ENCODE peak calls at places on chromosomes 16 and 17, in six cellular contexts. One of them, this sample, is unnamed.

GRCh38 chr17:48055531-48056245 is 7.5 kb downstream of the NFE2L1 start:
- DNase-seq in activated T-cell treated with anti-CD3 and anti-CD28 coated beads, Interleukin-2, amount 50 U/mL, for 72 hours: peak
- DNase-seq in NCI-H748 treated with DMSO at 0.1 percent for 48 hours: no peak
- DNase-seq in kidney: no peak
- DNase-seq in stimulated activated CD8-positive, alpha-beta memory T cell treated with anti-CD3 and anti-CD28 coated beads, Interleukin-7, amount 100 ng/mL, for 1 hour: no peak
- DNase-seq in NCI-H1092: no peak
- DNase-seq in this sample: no peak

GRCh38 chr16:52547001-52547833 is at the start of gene TOX3:
- DNase-seq in kidney: peak
- DNase-seq in stimulated activated CD8-positive, alpha-beta memory T cell treated with anti-CD3 and anti-CD28 coated beads, Interleukin-7, amount 100 ng/mL, for 1 hour: no peak
- DNase-seq in NCI-H1092: peak
- DNase-seq in activated T-cell treated with anti-CD3 and anti-CD28 coated beads, Interleukin-2, amount 50 U/mL, for 72 hours: no peak
- DNase-seq in NCI-H748 treated with DMSO at 0.1 percent for 48 hours: peak
- DNase-seq in this sample: peak

GRCh38 chr17:63431939-63432804 is 13.9 kb downstream of the CYB561 start:
- DNase-seq in stimulated activated CD8-positive, alpha-beta memory T cell treated with anti-CD3 and anti-CD28 coated beads, Interleukin-7, amount 100 ng/mL, for 1 hour: no peak
- DNase-seq in NCI-H748 treated with DMSO at 0.1 percent for 48 hours: no peak
- DNase-seq in NCI-H1092: no peak
- DNase-seq in activated T-cell treated with anti-CD3 and anti-CD28 coated beads, Interleukin-2, amount 50 U/mL, for 72 hours: no peak
- DNase-seq in kidney: no peak
- DNase-seq in this sample: no peak

GRCh38 chr17:50426814-50427787 is 1.1 kb downstream of the ACSF2 start:
- DNase-seq in NCI-H748 treated with DMSO at 0.1 percent for 48 hours: no peak
- DNase-seq in kidney: no peak
- DNase-seq in NCI-H1092: no peak
- DNase-seq in activated T-cell treated with anti-CD3 and anti-CD28 coated beads, Interleukin-2, amount 50 U/mL, for 72 hours: peak
- DNase-seq in stimulated activated CD8-positive, alpha-beta memory T cell treated with anti-CD3 and anti-CD28 coated beads, Interleukin-7, amount 100 ng/mL, for 1 hour: no peak
- DNase-seq in this sample: no peak

GRCh38 chr16:2842340-2843000 is 12.4 kb downstream of the ZG16B start:
- DNase-seq in kidney: peak
- DNase-seq in stimulated activated CD8-positive, alpha-beta memory T cell treated with anti-CD3 and anti-CD28 coated beads, Interleukin-7, amount 100 ng/mL, for 1 hour: peak
- DNase-seq in NCI-H748 treated with DMSO at 0.1 percent for 48 hours: no peak
- DNase-seq in NCI-H1092: no peak
- DNase-seq in activated T-cell treated with anti-CD3 and anti-CD28 coated beads, Interleukin-2, amount 50 U/mL, for 72 hours: peak
- DNase-seq in this sample: no peak

GRCh38 chr17:31321971-31322370 is 549 bp upstream of the EVI2A start:
- DNase-seq in stimulated activated CD8-positive, alpha-beta memory T cell treated with anti-CD3 and anti-CD28 coated beads, Interleukin-7, amount 100 ng/mL, for 1 hour: no peak
- DNase-seq in NCI-H748 treated with DMSO at 0.1 percent for 48 hours: no peak
- DNase-seq in NCI-H1092: no peak
- DNase-seq in activated T-cell treated with anti-CD3 and anti-CD28 coated beads, Interleukin-2, amount 50 U/mL, for 72 hours: peak
- DNase-seq in kidney: no peak
- DNase-seq in this sample: no peak

GRCh38 chr17:4988168-4988567 is 693 bp upstream of the CAMTA2 start:
- DNase-seq in activated T-cell treated with anti-CD3 and anti-CD28 coated beads, Interleukin-2, amount 50 U/mL, for 72 hours: no peak
- DNase-seq in NCI-H1092: no peak
- DNase-seq in NCI-H748 treated with DMSO at 0.1 percent for 48 hours: no peak
- DNase-seq in kidney: peak
- DNase-seq in stimulated activated CD8-positive, alpha-beta memory T cell treated with anti-CD3 and anti-CD28 coated beads, Interleukin-7, amount 100 ng/mL, for 1 hour: no peak
- DNase-seq in this sample: no peak

GRCh38 chr17:35002876-35003551 is 22.7 kb downstream of the LIG3 start:
- DNase-seq in NCI-H1092: no peak
- DNase-seq in stimulated activated CD8-positive, alpha-beta memory T cell treated with anti-CD3 and anti-CD28 coated beads, Interleukin-7, amount 100 ng/mL, for 1 hour: no peak
- DNase-seq in activated T-cell treated with anti-CD3 and anti-CD28 coated beads, Interleukin-2, amount 50 U/mL, for 72 hours: no peak
- DNase-seq in kidney: no peak
- DNase-seq in NCI-H748 treated with DMSO at 0.1 percent for 48 hours: no peak
- DNase-seq in this sample: no peak

GRCh38 chr16:72637306-72637705 is 410.6 kb downstream of the ZFHX3 start:
- DNase-seq in NCI-H1092: no peak
- DNase-seq in stimulated activated CD8-positive, alpha-beta memory T cell treated with anti-CD3 and anti-CD28 coated beads, Interleukin-7, amount 100 ng/mL, for 1 hour: no peak
- DNase-seq in activated T-cell treated with anti-CD3 and anti-CD28 coated beads, Interleukin-2, amount 50 U/mL, for 72 hours: no peak
- DNase-seq in NCI-H748 treated with DMSO at 0.1 percent for 48 hours: no peak
- DNase-seq in kidney: no peak
- DNase-seq in this sample: no peak

GRCh38 chr16:24858219-24859041 is 12.7 kb downstream of the SLC5A11 start:
- DNase-seq in stimulated activated CD8-positive, alpha-beta memory T cell treated with anti-CD3 and anti-CD28 coated beads, Interleukin-7, amount 100 ng/mL, for 1 hour: peak
- DNase-seq in NCI-H1092: no peak
- DNase-seq in NCI-H748 treated with DMSO at 0.1 percent for 48 hours: no peak
- DNase-seq in kidney: no peak
- DNase-seq in activated T-cell treated with anti-CD3 and anti-CD28 coated beads, Interleukin-2, amount 50 U/mL, for 72 hours: peak
- DNase-seq in this sample: no peak

GRCh38 chr17:7411427-7411750 is 3.7 kb downstream of the NLGN2 start:
- DNase-seq in kidney: no peak
- DNase-seq in NCI-H1092: no peak
- DNase-seq in activated T-cell treated with anti-CD3 and anti-CD28 coated beads, Interleukin-2, amount 50 U/mL, for 72 hours: no peak
- DNase-seq in NCI-H748 treated with DMSO at 0.1 percent for 48 hours: no peak
- DNase-seq in stimulated activated CD8-positive, alpha-beta memory T cell treated with anti-CD3 and anti-CD28 coated beads, Interleukin-7, amount 100 ng/mL, for 1 hour: no peak
- DNase-seq in this sample: no peak

GRCh38 chr16:76963614-76964315 is 227.2 kb upstream of the MON1B start:
- DNase-seq in stimulated activated CD8-positive, alpha-beta memory T cell treated with anti-CD3 and anti-CD28 coated beads, Interleukin-7, amount 100 ng/mL, for 1 hour: no peak
- DNase-seq in kidney: no peak
- DNase-seq in activated T-cell treated with anti-CD3 and anti-CD28 coated beads, Interleukin-2, amount 50 U/mL, for 72 hours: no peak
- DNase-seq in NCI-H1092: no peak
- DNase-seq in NCI-H748 treated with DMSO at 0.1 percent for 48 hours: peak
- DNase-seq in this sample: no peak

GRCh38 chr17:16930571-16931317 is 41.2 kb downstream of the TNFRSF13B start:
- DNase-seq in activated T-cell treated with anti-CD3 and anti-CD28 coated beads, Interleukin-2, amount 50 U/mL, for 72 hours: no peak
- DNase-seq in kidney: peak
- DNase-seq in NCI-H748 treated with DMSO at 0.1 percent for 48 hours: no peak
- DNase-seq in stimulated activated CD8-positive, alpha-beta memory T cell treated with anti-CD3 and anti-CD28 coated beads, Interleukin-7, amount 100 ng/mL, for 1 hour: no peak
- DNase-seq in NCI-H1092: no peak
- DNase-seq in this sample: no peak

GRCh38 chr16:17331071-17331521 is 139.7 kb downstream of the XYLT1 start:
- DNase-seq in activated T-cell treated with anti-CD3 and anti-CD28 coated beads, Interleukin-2, amount 50 U/mL, for 72 hours: no peak
- DNase-seq in stimulated activated CD8-positive, alpha-beta memory T cell treated with anti-CD3 and anti-CD28 coated beads, Interleukin-7, amount 100 ng/mL, for 1 hour: no peak
- DNase-seq in kidney: no peak
- DNase-seq in NCI-H748 treated with DMSO at 0.1 percent for 48 hours: no peak
- DNase-seq in NCI-H1092: no peak
- DNase-seq in this sample: no peak

GRCh38 chr17:69646729-69647128 is 232.2 kb downstream of the MAP2K6 start:
- DNase-seq in NCI-H748 treated with DMSO at 0.1 percent for 48 hours: no peak
- DNase-seq in stimulated activated CD8-positive, alpha-beta memory T cell treated with anti-CD3 and anti-CD28 coated beads, Interleukin-7, amount 100 ng/mL, for 1 hour: no peak
- DNase-seq in NCI-H1092: no peak
- DNase-seq in activated T-cell treated with anti-CD3 and anti-CD28 coated beads, Interleukin-2, amount 50 U/mL, for 72 hours: no peak
- DNase-seq in kidney: no peak
- DNase-seq in this sample: no peak

GRCh38 chr16:81821422-81822128 is 42.5 kb downstream of the PLCG2 start:
- DNase-seq in activated T-cell treated with anti-CD3 and anti-CD28 coated beads, Interleukin-2, amount 50 U/mL, for 72 hours: no peak
- DNase-seq in NCI-H748 treated with DMSO at 0.1 percent for 48 hours: no peak
- DNase-seq in stimulated activated CD8-positive, alpha-beta memory T cell treated with anti-CD3 and anti-CD28 coated beads, Interleukin-7, amount 100 ng/mL, for 1 hour: no peak
- DNase-seq in kidney: no peak
- DNase-seq in NCI-H1092: no peak
- DNase-seq in this sample: no peak

GRCh38 chr16:87231295-87231694 is 85.9 kb downstream of the C16orf95 start:
- DNase-seq in activated T-cell treated with anti-CD3 and anti-CD28 coated beads, Interleukin-2, amount 50 U/mL, for 72 hours: no peak
- DNase-seq in NCI-H1092: no peak
- DNase-seq in stimulated activated CD8-positive, alpha-beta memory T cell treated with anti-CD3 and anti-CD28 coated beads, Interleukin-7, amount 100 ng/mL, for 1 hour: no peak
- DNase-seq in kidney: no peak
- DNase-seq in NCI-H748 treated with DMSO at 0.1 percent for 48 hours: no peak
- DNase-seq in this sample: no peak

GRCh38 chr17:40801157-40801556 is 1.4 kb upstream of the KRT28 start:
- DNase-seq in kidney: no peak
- DNase-seq in activated T-cell treated with anti-CD3 and anti-CD28 coated beads, Interleukin-2, amount 50 U/mL, for 72 hours: no peak
- DNase-seq in NCI-H1092: no peak
- DNase-seq in stimulated activated CD8-positive, alpha-beta memory T cell treated with anti-CD3 and anti-CD28 coated beads, Interleukin-7, amount 100 ng/mL, for 1 hour: no peak
- DNase-seq in NCI-H748 treated with DMSO at 0.1 percent for 48 hours: no peak
- DNase-seq in this sample: no peak

GRCh38 chr17:78040561-78041400 is 82.3 kb downstream of the TNRC6C start:
- DNase-seq in NCI-H748 treated with DMSO at 0.1 percent for 48 hours: peak
- DNase-seq in stimulated activated CD8-positive, alpha-beta memory T cell treated with anti-CD3 and anti-CD28 coated beads, Interleukin-7, amount 100 ng/mL, for 1 hour: no peak
- DNase-seq in NCI-H1092: peak
- DNase-seq in activated T-cell treated with anti-CD3 and anti-CD28 coated beads, Interleukin-2, amount 50 U/mL, for 72 hours: peak
- DNase-seq in kidney: peak
- DNase-seq in this sample: peak

GRCh38 chr16:84423416-84423837 is 55.1 kb downstream of the ATP2C2 start:
- DNase-seq in activated T-cell treated with anti-CD3 and anti-CD28 coated beads, Interleukin-2, amount 50 U/mL, for 72 hours: no peak
- DNase-seq in stimulated activated CD8-positive, alpha-beta memory T cell treated with anti-CD3 and anti-CD28 coated beads, Interleukin-7, amount 100 ng/mL, for 1 hour: no peak
- DNase-seq in NCI-H748 treated with DMSO at 0.1 percent for 48 hours: no peak
- DNase-seq in kidney: no peak
- DNase-seq in NCI-H1092: no peak
- DNase-seq in this sample: no peak

GRCh38 chr17:69084911-69085310 is 24.2 kb upstream of the ABCA9 start:
- DNase-seq in NCI-H748 treated with DMSO at 0.1 percent for 48 hours: peak
- DNase-seq in kidney: peak
- DNase-seq in stimulated activated CD8-positive, alpha-beta memory T cell treated with anti-CD3 and anti-CD28 coated beads, Interleukin-7, amount 100 ng/mL, for 1 hour: no peak
- DNase-seq in NCI-H1092: no peak
- DNase-seq in activated T-cell treated with anti-CD3 and anti-CD28 coated beads, Interleukin-2, amount 50 U/mL, for 72 hours: no peak
- DNase-seq in this sample: no peak

GRCh38 chr17:76371656-76372628 is 12.5 kb upstream of the SPHK1 start:
- DNase-seq in stimulated activated CD8-positive, alpha-beta memory T cell treated with anti-CD3 and anti-CD28 coated beads, Interleukin-7, amount 100 ng/mL, for 1 hour: no peak
- DNase-seq in activated T-cell treated with anti-CD3 and anti-CD28 coated beads, Interleukin-2, amount 50 U/mL, for 72 hours: no peak
- DNase-seq in NCI-H748 treated with DMSO at 0.1 percent for 48 hours: no peak
- DNase-seq in kidney: no peak
- DNase-seq in NCI-H1092: no peak
- DNase-seq in this sample: no peak

GRCh38 chr17:46082293-46082692 is 83.2 kb downstream of the STH start:
- DNase-seq in NCI-H748 treated with DMSO at 0.1 percent for 48 hours: no peak
- DNase-seq in activated T-cell treated with anti-CD3 and anti-CD28 coated beads, Interleukin-2, amount 50 U/mL, for 72 hours: no peak
- DNase-seq in kidney: no peak
- DNase-seq in stimulated activated CD8-positive, alpha-beta memory T cell treated with anti-CD3 and anti-CD28 coated beads, Interleukin-7, amount 100 ng/mL, for 1 hour: no peak
- DNase-seq in NCI-H1092: no peak
- DNase-seq in this sample: no peak

GRCh38 chr17:8830141-8830540 is 31.0 kb upstream of the MFSD6L start:
- DNase-seq in NCI-H1092: no peak
- DNase-seq in activated T-cell treated with anti-CD3 and anti-CD28 coated beads, Interleukin-2, amount 50 U/mL, for 72 hours: no peak
- DNase-seq in NCI-H748 treated with DMSO at 0.1 percent for 48 hours: no peak
- DNase-seq in stimulated activated CD8-positive, alpha-beta memory T cell treated with anti-CD3 and anti-CD28 coated beads, Interleukin-7, amount 100 ng/mL, for 1 hour: no peak
- DNase-seq in kidney: no peak
- DNase-seq in this sample: no peak

GRCh38 chr17:17693253-17693954 is 12.1 kb downstream of the RAI1 start:
- DNase-seq in stimulated activated CD8-positive, alpha-beta memory T cell treated with anti-CD3 and anti-CD28 coated beads, Interleukin-7, amount 100 ng/mL, for 1 hour: no peak
- DNase-seq in kidney: no peak
- DNase-seq in NCI-H748 treated with DMSO at 0.1 percent for 48 hours: peak
- DNase-seq in NCI-H1092: peak
- DNase-seq in activated T-cell treated with anti-CD3 and anti-CD28 coated beads, Interleukin-2, amount 50 U/mL, for 72 hours: no peak
- DNase-seq in this sample: peak

GRCh38 chr17:9648521-9649110 is 3.3 kb downstream of the USP43 start:
- DNase-seq in NCI-H1092: no peak
- DNase-seq in kidney: no peak
- DNase-seq in stimulated activated CD8-positive, alpha-beta memory T cell treated with anti-CD3 and anti-CD28 coated beads, Interleukin-7, amount 100 ng/mL, for 1 hour: no peak
- DNase-seq in NCI-H748 treated with DMSO at 0.1 percent for 48 hours: no peak
- DNase-seq in activated T-cell treated with anti-CD3 and anti-CD28 coated beads, Interleukin-2, amount 50 U/mL, for 72 hours: no peak
- DNase-seq in this sample: no peak

GRCh38 chr16:68732068-68732680 is 4.9 kb upstream of the CDH1 start:
- DNase-seq in kidney: peak
- DNase-seq in activated T-cell treated with anti-CD3 and anti-CD28 coated beads, Interleukin-2, amount 50 U/mL, for 72 hours: no peak
- DNase-seq in stimulated activated CD8-positive, alpha-beta memory T cell treated with anti-CD3 and anti-CD28 coated beads, Interleukin-7, amount 100 ng/mL, for 1 hour: no peak
- DNase-seq in NCI-H748 treated with DMSO at 0.1 percent for 48 hours: peak
- DNase-seq in NCI-H1092: peak
- DNase-seq in this sample: peak

GRCh38 chr16:50812046-50812445 is 70.2 kb downstream of the CYLD start:
- DNase-seq in NCI-H748 treated with DMSO at 0.1 percent for 48 hours: no peak
- DNase-seq in NCI-H1092: no peak
- DNase-seq in stimulated activated CD8-positive, alpha-beta memory T cell treated with anti-CD3 and anti-CD28 coated beads, Interleukin-7, amount 100 ng/mL, for 1 hour: no peak
- DNase-seq in activated T-cell treated with anti-CD3 and anti-CD28 coated beads, Interleukin-2, amount 50 U/mL, for 72 hours: no peak
- DNase-seq in kidney: no peak
- DNase-seq in this sample: no peak

GRCh38 chr17:78411241-78411855 is 32.9 kb downstream of the PGS1 start:
- DNase-seq in NCI-H1092: no peak
- DNase-seq in stimulated activated CD8-positive, alpha-beta memory T cell treated with anti-CD3 and anti-CD28 coated beads, Interleukin-7, amount 100 ng/mL, for 1 hour: no peak
- DNase-seq in NCI-H748 treated with DMSO at 0.1 percent for 48 hours: no peak
- DNase-seq in activated T-cell treated with anti-CD3 and anti-CD28 coated beads, Interleukin-2, amount 50 U/mL, for 72 hours: no peak
- DNase-seq in kidney: peak
- DNase-seq in this sample: no peak

GRCh38 chr16:50584033-50584722 is 36.0 kb downstream of the NKD1 start:
- DNase-seq in activated T-cell treated with anti-CD3 and anti-CD28 coated beads, Interleukin-2, amount 50 U/mL, for 72 hours: no peak
- DNase-seq in kidney: no peak
- DNase-seq in stimulated activated CD8-positive, alpha-beta memory T cell treated with anti-CD3 and anti-CD28 coated beads, Interleukin-7, amount 100 ng/mL, for 1 hour: no peak
- DNase-seq in NCI-H1092: no peak
- DNase-seq in NCI-H748 treated with DMSO at 0.1 percent for 48 hours: no peak
- DNase-seq in this sample: no peak

GRCh38 chr16:71927787-71928186 is 32.5 kb downstream of the IST1 start:
- DNase-seq in NCI-H748 treated with DMSO at 0.1 percent for 48 hours: no peak
- DNase-seq in activated T-cell treated with anti-CD3 and anti-CD28 coated beads, Interleukin-2, amount 50 U/mL, for 72 hours: no peak
- DNase-seq in stimulated activated CD8-positive, alpha-beta memory T cell treated with anti-CD3 and anti-CD28 coated beads, Interleukin-7, amount 100 ng/mL, for 1 hour: no peak
- DNase-seq in kidney: no peak
- DNase-seq in NCI-H1092: no peak
- DNase-seq in this sample: no peak

GRCh38 chr16:58638148-58639036 is 8.8 kb upstream of the CNOT1 start:
- DNase-seq in NCI-H748 treated with DMSO at 0.1 percent for 48 hours: no peak
- DNase-seq in kidney: peak
- DNase-seq in stimulated activated CD8-positive, alpha-beta memory T cell treated with anti-CD3 and anti-CD28 coated beads, Interleukin-7, amount 100 ng/mL, for 1 hour: no peak
- DNase-seq in NCI-H1092: no peak
- DNase-seq in activated T-cell treated with anti-CD3 and anti-CD28 coated beads, Interleukin-2, amount 50 U/mL, for 72 hours: no peak
- DNase-seq in this sample: no peak

GRCh38 chr17:63139356-63139755 is 173.3 kb downstream of the TANC2 start:
- DNase-seq in NCI-H748 treated with DMSO at 0.1 percent for 48 hours: no peak
- DNase-seq in activated T-cell treated with anti-CD3 and anti-CD28 coated beads, Interleukin-2, amount 50 U/mL, for 72 hours: no peak
- DNase-seq in kidney: no peak
- DNase-seq in stimulated activated CD8-positive, alpha-beta memory T cell treated with anti-CD3 and anti-CD28 coated beads, Interleukin-7, amount 100 ng/mL, for 1 hour: no peak
- DNase-seq in NCI-H1092: no peak
- DNase-seq in this sample: no peak

GRCh38 chr17:10463402-10463801 is 6.0 kb downstream of the MYH4 start:
- DNase-seq in kidney: no peak
- DNase-seq in NCI-H1092: no peak
- DNase-seq in activated T-cell treated with anti-CD3 and anti-CD28 coated beads, Interleukin-2, amount 50 U/mL, for 72 hours: no peak
- DNase-seq in NCI-H748 treated with DMSO at 0.1 percent for 48 hours: no peak
- DNase-seq in stimulated activated CD8-positive, alpha-beta memory T cell treated with anti-CD3 and anti-CD28 coated beads, Interleukin-7, amount 100 ng/mL, for 1 hour: no peak
- DNase-seq in this sample: no peak

GRCh38 chr16:79542196-79542859 is 58.2 kb downstream of the MAF start:
- DNase-seq in NCI-H1092: no peak
- DNase-seq in stimulated activated CD8-positive, alpha-beta memory T cell treated with anti-CD3 and anti-CD28 coated beads, Interleukin-7, amount 100 ng/mL, for 1 hour: no peak
- DNase-seq in activated T-cell treated with anti-CD3 and anti-CD28 coated beads, Interleukin-2, amount 50 U/mL, for 72 hours: no peak
- DNase-seq in NCI-H748 treated with DMSO at 0.1 percent for 48 hours: no peak
- DNase-seq in kidney: no peak
- DNase-seq in this sample: no peak

GRCh38 chr17:73613947-73614655 is 30.1 kb downstream of the SDK2 start:
- DNase-seq in NCI-H748 treated with DMSO at 0.1 percent for 48 hours: no peak
- DNase-seq in stimulated activated CD8-positive, alpha-beta memory T cell treated with anti-CD3 and anti-CD28 coated beads, Interleukin-7, amount 100 ng/mL, for 1 hour: no peak
- DNase-seq in NCI-H1092: no peak
- DNase-seq in kidney: no peak
- DNase-seq in activated T-cell treated with anti-CD3 and anti-CD28 coated beads, Interleukin-2, amount 50 U/mL, for 72 hours: no peak
- DNase-seq in this sample: no peak

GRCh38 chr17:2695243-2695960 is 16.2 kb downstream of the CLUH start:
- DNase-seq in NCI-H1092: no peak
- DNase-seq in stimulated activated CD8-positive, alpha-beta memory T cell treated with anti-CD3 and anti-CD28 coated beads, Interleukin-7, amount 100 ng/mL, for 1 hour: no peak
- DNase-seq in activated T-cell treated with anti-CD3 and anti-CD28 coated beads, Interleukin-2, amount 50 U/mL, for 72 hours: no peak
- DNase-seq in kidney: peak
- DNase-seq in NCI-H748 treated with DMSO at 0.1 percent for 48 hours: no peak
- DNase-seq in this sample: no peak

GRCh38 chr16:28156031-28156680 is 55.6 kb downstream of the XPO6 start:
- DNase-seq in NCI-H748 treated with DMSO at 0.1 percent for 48 hours: no peak
- DNase-seq in stimulated activated CD8-positive, alpha-beta memory T cell treated with anti-CD3 and anti-CD28 coated beads, Interleukin-7, amount 100 ng/mL, for 1 hour: no peak
- DNase-seq in NCI-H1092: no peak
- DNase-seq in kidney: no peak
- DNase-seq in activated T-cell treated with anti-CD3 and anti-CD28 coated beads, Interleukin-2, amount 50 U/mL, for 72 hours: no peak
- DNase-seq in this sample: no peak